ENCODE peak calls at places on chromosome 1, in five cellular contexts. W is amniotic stem cell; B is Right ventricle myocardium superior; U is stimulated activated CD4-positive, alpha-beta T cell treated with anti-CD3 and anti-CD28 coated beads, Interleukin-4, amount 100 ng/mL, for 48 hours; R is HCT116. L is an unnamed sample.

GRCh38 chr1:8680628-8681316 is 136.7 kb downstream of the RERE start:
- DNase-seq in W (no peak), B (no peak), U (no peak), R (no peak), L (no peak)

GRCh38 chr1:13754003-13754402 is 54.0 kb downstream of the PRDM2 start:
- DNase-seq in W (no peak), B (no peak), U (no peak), R (no peak), L (no peak)

GRCh38 chr1:43057567-43057966 is 98.9 kb upstream of the SLC2A1 start:
- DNase-seq in W (no peak), B (no peak), U (no peak), R (no peak), L (no peak)

GRCh38 chr1:225573216-225573615 is 79.7 kb downstream of the ENAH start:
- DNase-seq in W (no peak), B (no peak), U (no peak), R (no peak), L (no peak)

GRCh38 chr1:228043281-228043845 is 36.6 kb downstream of the WNT3A start:
- DNase-seq in W (no peak), B (no peak), U (no peak), R (no peak), L (no peak)

GRCh38 chr1:154831470-154831869 is 38.6 kb downstream of the KCNN3 start:
- DNase-seq in W (no peak), B (no peak), U (no peak), R (no peak), L (no peak)

GRCh38 chr1:60428161-60428560 is 354.6 kb upstream of the C1orf87 start:
- DNase-seq in W (no peak), B (no peak), U (no peak), R (no peak), L (no peak)

GRCh38 chr1:47918257-47918867 is 78.8 kb downstream of the TRABD2B start:
- DNase-seq in W (no peak), B (no peak), U (no peak), R (no peak), L (peak; percentile 42)

GRCh38 chr1:44220001-44220751 is 6.9 kb downstream of the DMAP1 start:
- DNase-seq in W (no peak), B (no peak), U (no peak), R (no peak), L (no peak)

GRCh38 chr1:172246521-172247390 is 173.7 kb upstream of the C1orf105 start:
- DNase-seq in W (no peak), B (no peak), U (no peak), R (no peak), L (no peak)

GRCh38 chr1:108125312-108126138 is 74.6 kb downstream of the SLC25A24 start:
- DNase-seq in W (peak; percentile 37), B (peak; percentile 56), U (peak; percentile 36), R (peak; percentile 57), L (peak; percentile 71)

GRCh38 chr1:169795687-169796086 is 980 bp upstream of the METTL18 start:
- DNase-seq in W (no peak), B (no peak), U (no peak), R (no peak), L (no peak)

GRCh38 chr1:183029591-183030000 is 6.4 kb downstream of the LAMC1 start:
- DNase-seq in W (no peak), B (no peak), U (no peak), R (no peak), L (no peak)

GRCh38 chr1:78677788-78678187 is 28.2 kb downstream of the IFI44 start:
- DNase-seq in W (no peak), B (no peak), U (no peak), R (no peak), L (no peak)

L was measured in heart left ventricle.